ENCODE peak calls at places on chromosomes 12 and 14, in four cellular contexts. G is endothelial cell of umbilical vein, V is fibroblast of lung, E is AG09309. S is an unnamed sample.

GRCh38 chr12:53427905-53428594 is 4.4 kb downstream of the AMHR2 start:
- DNase-seq in G (no peak), V (peak; percentile 95), E (peak; percentile 77), S (peak; percentile 71)

GRCh38 chr12:32457251-32458025 is 58.1 kb downstream of the FGD4 start:
- DNase-seq in G (peak; percentile 71), V (peak; percentile 70), E (no peak), S (no peak)

GRCh38 chr14:84209021-84209420 is 1320.9 kb upstream of the FLRT2 start:
- DNase-seq in G (no peak), V (no peak), E (no peak), S (no peak)

GRCh38 chr14:96754845-96755184 is 42.4 kb upstream of the VRK1 start:
- DNase-seq in G (no peak), V (no peak), E (no peak), S (no peak)

GRCh38 chr12:49138999-49139398 is 7.8 kb upstream of the TUBA1B start:
- DNase-seq in G (no peak), V (no peak), E (no peak), S (no peak)

GRCh38 chr12:71476513-71476912 is 36.9 kb downstream of the LGR5 start:
- DNase-seq in G (no peak), V (peak; percentile 97), E (peak; percentile 76), S (peak; percentile 92)

GRCh38 chr14:55600784-55601561 is 21.0 kb downstream of the KTN1 start:
- DNase-seq in G (peak; percentile 56), V (peak; percentile 80), E (no peak), S (no peak)

GRCh38 chr14:61260939-61261776 is 20.0 kb downstream of the TMEM30B start:
- DNase-seq in G (no peak), V (peak; percentile 82), E (peak; percentile 78), S (no peak)

GRCh38 chr14:47039336-47039735 is 387.8 kb upstream of the RPL10L start:
- DNase-seq in G (no peak), V (no peak), E (no peak), S (no peak)

GRCh38 chr14:65179918-65180724 is 77.8 kb upstream of the MAX start:
- DNase-seq in G (peak; percentile 46), V (peak; percentile 94), E (peak; percentile 65), S (no peak)

GRCh38 chr14:105474478-105475268 is at the start of gene CRIP2:
- DNase-seq in G (peak; percentile 41), V (peak; percentile 41), E (no peak), S (no peak)

GRCh38 chr14:56333361-56334279 is 215.4 kb downstream of the PELI2 start:
- DNase-seq in G (peak; percentile 91), V (peak; percentile 86), E (no peak), S (no peak)

GRCh38 chr12:96136129-96136528 is 58.0 kb upstream of the ELK3 start:
- DNase-seq in G (peak; percentile 94), V (peak; percentile 93), E (peak; percentile 44), S (peak; percentile 31)

GRCh38 chr12:7395950-7396349 is 48.0 kb downstream of the CD163L1 start:
- DNase-seq in G (peak; percentile 49), V (no peak), E (no peak), S (no peak)

GRCh38 chr12:113837059-113837458 is 129.1 kb downstream of the RBM19 start:
- DNase-seq in G (no peak), V (no peak), E (peak; percentile 8), S (peak; percentile 24)

GRCh38 chr12:71626098-71626497 is 37.5 kb downstream of the ZFC3H1 start:
- DNase-seq in G (peak; percentile 61), V (no peak), E (no peak), S (no peak)

GRCh38 chr14:91414475-91415342 is 2.9 kb downstream of the CCDC88C start:
- DNase-seq in G (no peak), V (no peak), E (no peak), S (no peak)

GRCh38 chr14:103846569-103847438 is 571 bp downstream of the PPP1R13B start:
- DNase-seq in G (peak; percentile 26), V (peak; percentile 23), E (no peak), S (no peak)

GRCh38 chr14:69580009-69580577 is 5.4 kb upstream of the CCDC177 start:
- DNase-seq in G (peak; percentile 36), V (peak; percentile 91), E (peak; percentile 94), S (peak; percentile 42)

GRCh38 chr12:49331360-49332222 is 5.4 kb downstream of the C1QL4 start:
- DNase-seq in G (peak; percentile 75), V (peak; percentile 67), E (peak; percentile 40), S (no peak)

GRCh38 chr12:130347588-130347987 is 9.9 kb downstream of the PIWIL1 start:
- DNase-seq in G (no peak), V (no peak), E (no peak), S (no peak)

GRCh38 chr14:49977126-49977841 is 84.4 kb downstream of the ARF6 start:
- DNase-seq in G (peak; percentile 27), V (no peak), E (no peak), S (no peak)

GRCh38 chr12:40058721-40059190 is 47.1 kb downstream of the SLC2A13 start:
- DNase-seq in G (no peak), V (peak; percentile 7), E (no peak), S (no peak)

GRCh38 chr12:63766498-63766897 is 13.2 kb upstream of the RXYLT1 start:
- DNase-seq in G (no peak), V (no peak), E (no peak), S (no peak)

DNA sequence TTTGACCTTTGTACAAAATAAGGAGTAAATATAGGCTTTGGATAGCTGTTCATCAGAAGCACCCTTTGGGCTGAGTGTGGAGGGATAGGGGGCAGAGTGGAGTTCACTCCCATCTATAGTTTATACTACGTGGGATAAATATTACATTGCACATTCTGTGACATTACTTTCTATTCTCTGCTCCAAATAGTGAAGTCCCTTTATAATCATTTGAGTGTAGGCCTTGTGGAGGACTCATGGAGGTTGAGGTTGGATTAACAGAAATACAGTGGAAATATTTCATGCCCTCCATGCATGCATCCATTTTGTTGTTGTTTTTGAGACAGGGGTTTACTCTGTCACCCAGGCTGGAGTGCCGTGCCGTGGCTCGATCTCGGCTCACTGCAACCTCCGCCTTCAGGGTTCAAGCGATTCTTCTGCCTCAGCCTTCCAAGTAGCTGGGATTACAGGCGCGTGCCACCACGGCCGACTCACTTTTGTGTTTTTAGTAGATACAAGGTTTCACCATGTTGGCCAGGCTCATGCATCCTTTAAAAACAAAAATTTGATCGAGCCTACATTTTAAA is 1.4 kb downstream of the CHPT1 start:
- DNase-seq in G (no peak), V (peak; percentile 6), E (no peak), S (no peak)
- TF ChIP-seq CTCF in G (no peak), V (peak; percentile 48), E (peak; percentile 30), S (peak; percentile 21)

GRCh38 chr14:70814466-70814865 is 5.2 kb upstream of the MAP3K9 start:
- DNase-seq in G (no peak), V (no peak), E (no peak), S (no peak)

GRCh38 chr14:70811065-70811464 is 1.8 kb upstream of the MAP3K9 start:
- DNase-seq in G (no peak), V (no peak), E (no peak), S (no peak)

GRCh38 chr14:70811578-70811977 is 2.3 kb upstream of the MAP3K9 start:
- DNase-seq in G (no peak), V (no peak), E (no peak), S (no peak)

GRCh38 chr14:70810621-70811020 is 1.3 kb upstream of the MAP3K9 start:
- DNase-seq in G (no peak), V (no peak), E (no peak), S (no peak)

DNA sequence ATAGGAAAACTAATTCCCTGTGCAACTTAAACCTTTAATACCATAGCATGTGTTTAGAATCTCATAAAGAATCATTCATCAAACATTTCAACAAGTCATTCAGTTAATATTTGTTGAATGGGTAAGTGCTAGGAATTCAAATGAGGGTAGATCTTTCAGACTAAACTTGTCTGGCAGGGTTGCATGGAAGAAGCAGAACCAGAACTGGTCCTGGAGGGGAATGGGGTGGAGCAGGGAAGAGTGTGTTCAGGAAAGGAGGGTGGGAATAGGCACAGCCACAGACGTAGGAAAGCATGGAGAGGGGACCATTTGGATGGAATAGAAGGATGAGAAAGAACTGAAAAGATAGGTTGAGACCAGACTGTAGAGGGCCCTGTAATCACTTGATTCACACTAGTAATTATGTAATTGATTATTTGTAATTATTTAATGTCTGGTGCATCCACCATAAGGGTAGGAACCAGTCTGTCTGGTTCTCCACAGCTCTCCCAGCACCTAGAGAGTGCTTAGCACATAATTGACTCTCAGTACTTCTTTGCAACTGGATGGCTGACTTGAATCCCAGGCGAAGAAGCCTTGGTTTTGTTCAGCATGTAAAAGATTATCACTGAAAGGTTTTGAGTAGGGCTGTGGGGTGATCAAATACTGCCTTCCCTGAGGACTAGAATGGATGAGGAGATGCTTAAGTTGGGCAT is 3.0 kb upstream of the MAP3K9 start:
- DNase-seq in G (no peak), V (no peak), E (no peak), S (no peak)
- H3K4me3 ChIP-seq in G (no peak overlapping the region), V (no peak overlapping the region), E (no peak overlapping the region), S (no peak overlapping the region)

GRCh38 chr12:50988051-50988450 is 35.7 kb downstream of the HIGD1C start:
- DNase-seq in G (no peak), V (peak; percentile 27), E (no peak), S (no peak)

GRCh38 chr12:50988871-50989270 is 36.5 kb downstream of the HIGD1C start:
- DNase-seq in G (peak; percentile 60), V (no peak), E (no peak), S (no peak)

GRCh38 chr12:50984899-50985298 is 32.6 kb downstream of the HIGD1C start:
- DNase-seq in G (no peak), V (peak; percentile 43), E (no peak), S (no peak)

GRCh38 chr12:50985322-50985721 is 33.0 kb downstream of the HIGD1C start:
- DNase-seq in G (peak; percentile 94), V (peak; percentile 76), E (peak; percentile 53), S (no peak)

DNA sequence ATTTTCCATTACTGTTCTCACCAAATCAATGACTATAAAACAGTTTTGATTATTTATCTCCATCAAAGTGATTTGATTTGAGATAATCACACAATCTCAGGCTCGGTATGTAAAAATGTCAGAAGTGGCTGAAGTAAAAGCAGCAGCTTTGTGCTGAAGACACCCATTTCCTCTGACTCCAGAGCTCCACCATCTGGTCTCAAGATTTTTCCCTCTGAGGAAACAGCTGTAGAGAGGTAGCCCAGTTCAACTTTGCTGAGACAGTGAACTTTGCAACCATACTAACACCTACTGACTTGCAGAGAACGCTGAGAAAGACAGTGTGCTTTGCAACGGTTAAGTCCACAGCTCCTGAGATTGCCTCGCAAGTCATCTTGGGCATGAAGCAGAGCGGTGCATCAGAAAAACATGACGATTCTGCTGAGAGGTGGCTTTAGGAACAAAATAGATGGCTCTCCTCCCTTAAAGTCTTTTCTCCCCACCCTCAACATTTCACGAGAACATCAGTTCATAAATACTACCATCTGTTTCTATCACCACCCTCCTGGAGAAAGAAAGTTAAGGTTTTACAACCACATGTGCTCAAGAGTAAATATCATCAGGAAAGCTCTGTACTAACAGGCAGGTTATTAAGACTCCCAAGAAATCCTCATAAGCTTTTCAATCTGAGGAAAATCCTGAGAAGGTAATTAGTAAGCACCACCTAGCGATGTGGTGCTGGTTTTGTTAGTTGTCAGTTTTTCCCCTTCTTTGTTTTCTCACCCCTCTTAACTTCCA is 34.8 kb downstream of the HIGD1C start:
- DNase-seq in G (peak; percentile 81), V (peak; percentile 42), E (no peak), S (no peak)
- TF ChIP-seq CTCF in G (peak; percentile 28), V (peak; percentile 75), E (peak; percentile 67), S (peak; percentile 57)

GRCh38 chr12:110048242-110049027 is at the start of gene C12orf76:
- DNase-seq in G (peak; percentile 95), V (peak; percentile 96), E (peak; percentile 84), S (peak; percentile 76)

GRCh38 chr12:110042260-110042659 is 6.1 kb downstream of the C12orf76 start:
- DNase-seq in G (no peak), V (no peak), E (no peak), S (no peak)

GRCh38 chr12:110050927-110051326 is 2.6 kb upstream of the C12orf76 start:
- DNase-seq in G (no peak), V (no peak), E (no peak), S (no peak)

GRCh38 chr12:110047297-110047940 is 903 bp downstream of the C12orf76 start:
- DNase-seq in G (no peak), V (no peak), E (no peak), S (no peak)

GRCh38 chr12:110046451-110047187 is 1.7 kb downstream of the C12orf76 start:
- DNase-seq in G (no peak), V (no peak), E (no peak), S (no peak)
- H3K4me3 ChIP-seq in G (no peak overlapping the region), V (peak overlapping the region; percentile 89), E (no peak overlapping the region), S (peak overlapping the region; percentile 82)

S was measured in AG04449.